ENCODE peak calls at places on chromosomes 12 and 14, in nine cellular contexts. One of them, this sample, is unnamed.

GRCh38 chr14:91415794-91416743 is 1.6 kb downstream of the CCDC88C start:
- DNase-seq in progenitor cell of endocrine pancreas: no peak
- DNase-seq in A549: no peak
- DNase-seq in D341Med: peak
- DNase-seq in left colon: peak
- DNase-seq in RWPE1: peak
- DNase-seq in cardiac septum: no peak
- DNase-seq in aorta: no peak
- DNase-seq in activated CD4-positive, alpha-beta T cell treated with anti-CD3 and anti-CD28 coated beads, Interleukin-2, amount 50 U/mL, for 1 hour: peak
- DNase-seq in this sample: no peak

GRCh38 chr14:100406505-100407131 is 83.5 kb downstream of the SLC25A47 start:
- DNase-seq in activated CD4-positive, alpha-beta T cell treated with anti-CD3 and anti-CD28 coated beads, Interleukin-2, amount 50 U/mL, for 1 hour: peak
- DNase-seq in cardiac septum: peak
- DNase-seq in A549: peak
- DNase-seq in progenitor cell of endocrine pancreas: no peak
- DNase-seq in RWPE1: peak
- DNase-seq in aorta: peak
- DNase-seq in left colon: peak
- DNase-seq in D341Med: no peak
- DNase-seq in this sample: no peak

GRCh38 chr12:33427071-33427470 is 12.5 kb downstream of the SYT10 start:
- DNase-seq in progenitor cell of endocrine pancreas: no peak
- DNase-seq in D341Med: peak
- DNase-seq in aorta: no peak
- DNase-seq in RWPE1: no peak
- DNase-seq in left colon: no peak
- DNase-seq in activated CD4-positive, alpha-beta T cell treated with anti-CD3 and anti-CD28 coated beads, Interleukin-2, amount 50 U/mL, for 1 hour: no peak
- DNase-seq in A549: peak
- DNase-seq in cardiac septum: no peak
- DNase-seq in this sample: no peak

GRCh38 chr12:27246774-27247173 is 2.7 kb downstream of the STK38L start:
- DNase-seq in left colon: no peak
- DNase-seq in progenitor cell of endocrine pancreas: no peak
- DNase-seq in cardiac septum: no peak
- DNase-seq in A549: no peak
- DNase-seq in aorta: no peak
- DNase-seq in activated CD4-positive, alpha-beta T cell treated with anti-CD3 and anti-CD28 coated beads, Interleukin-2, amount 50 U/mL, for 1 hour: no peak
- DNase-seq in D341Med: no peak
- DNase-seq in RWPE1: no peak
- DNase-seq in this sample: no peak

GRCh38 chr12:1272132-1272531 is 281.1 kb downstream of the ERC1 start:
- DNase-seq in progenitor cell of endocrine pancreas: no peak
- DNase-seq in left colon: no peak
- DNase-seq in activated CD4-positive, alpha-beta T cell treated with anti-CD3 and anti-CD28 coated beads, Interleukin-2, amount 50 U/mL, for 1 hour: no peak
- DNase-seq in D341Med: no peak
- DNase-seq in RWPE1: no peak
- DNase-seq in aorta: no peak
- DNase-seq in cardiac septum: no peak
- DNase-seq in A549: no peak
- DNase-seq in this sample: no peak

GRCh38 chr14:24274101-24274543 is 2.7 kb upstream of the RABGGTA start:
- DNase-seq in aorta: no peak
- DNase-seq in left colon: no peak
- DNase-seq in progenitor cell of endocrine pancreas: no peak
- DNase-seq in activated CD4-positive, alpha-beta T cell treated with anti-CD3 and anti-CD28 coated beads, Interleukin-2, amount 50 U/mL, for 1 hour: peak
- DNase-seq in D341Med: no peak
- DNase-seq in cardiac septum: no peak
- DNase-seq in A549: no peak
- DNase-seq in RWPE1: peak
- DNase-seq in this sample: no peak

GRCh38 chr12:109608796-109609195 is 35.2 kb downstream of the MVK start:
- DNase-seq in left colon: no peak
- DNase-seq in activated CD4-positive, alpha-beta T cell treated with anti-CD3 and anti-CD28 coated beads, Interleukin-2, amount 50 U/mL, for 1 hour: no peak
- DNase-seq in cardiac septum: no peak
- DNase-seq in aorta: no peak
- DNase-seq in D341Med: no peak
- DNase-seq in progenitor cell of endocrine pancreas: no peak
- DNase-seq in RWPE1: no peak
- DNase-seq in A549: no peak
- DNase-seq in this sample: no peak

GRCh38 chr12:93441111-93441616 is 583 bp downstream of the UBE2N start:
- DNase-seq in aorta: peak
- DNase-seq in activated CD4-positive, alpha-beta T cell treated with anti-CD3 and anti-CD28 coated beads, Interleukin-2, amount 50 U/mL, for 1 hour: peak
- DNase-seq in A549: peak
- DNase-seq in D341Med: no peak
- DNase-seq in left colon: peak
- DNase-seq in cardiac septum: no peak
- DNase-seq in RWPE1: peak
- DNase-seq in progenitor cell of endocrine pancreas: no peak
- DNase-seq in this sample: no peak

GRCh38 chr12:29428630-29429029 is 47.7 kb upstream of the ERGIC2 start:
- DNase-seq in D341Med: no peak
- DNase-seq in aorta: no peak
- DNase-seq in cardiac septum: no peak
- DNase-seq in RWPE1: peak
- DNase-seq in activated CD4-positive, alpha-beta T cell treated with anti-CD3 and anti-CD28 coated beads, Interleukin-2, amount 50 U/mL, for 1 hour: no peak
- DNase-seq in A549: peak
- DNase-seq in left colon: no peak
- DNase-seq in progenitor cell of endocrine pancreas: no peak
- DNase-seq in this sample: no peak

GRCh38 chr12:66662179-66662578 is 16.7 kb downstream of the GRIP1 start:
- DNase-seq in A549: no peak
- DNase-seq in cardiac septum: no peak
- DNase-seq in progenitor cell of endocrine pancreas: no peak
- DNase-seq in aorta: no peak
- DNase-seq in left colon: no peak
- DNase-seq in activated CD4-positive, alpha-beta T cell treated with anti-CD3 and anti-CD28 coated beads, Interleukin-2, amount 50 U/mL, for 1 hour: no peak
- DNase-seq in RWPE1: peak
- DNase-seq in D341Med: no peak
- DNase-seq in this sample: no peak